ENCODE peak calls at places on chromosomes 5 and 9, in four cellular contexts. One of them, this sample, is unnamed.

GRCh38 chr5:102554092-102554491 is 55.3 kb upstream of the SLCO6A1 start:
- DNase-seq in AG08396: no peak
- DNase-seq in T-cell: no peak
- DNase-seq in left ventricle myocardium inferior: no peak
- DNase-seq in this sample: no peak

GRCh38 chr5:83542839-83543238 is 71.3 kb downstream of the VCAN start:
- DNase-seq in T-cell: no peak
- DNase-seq in AG08396: no peak
- DNase-seq in left ventricle myocardium inferior: no peak
- DNase-seq in this sample: no peak

GRCh38 chr9:27548055-27548741 is 18.6 kb upstream of the MOB3B start:
- DNase-seq in left ventricle myocardium inferior: no peak
- DNase-seq in AG08396: peak; percentile 20
- DNase-seq in T-cell: no peak
- DNase-seq in this sample: peak; percentile 59

GRCh38 chr5:109450129-109450877 is 40.5 kb upstream of the PJA2 start:
- DNase-seq in AG08396: no peak
- DNase-seq in T-cell: no peak
- DNase-seq in left ventricle myocardium inferior: no peak
- DNase-seq in this sample: no peak

GRCh38 chr5:6365142-6365976 is 13.0 kb downstream of the MED10 start:
- DNase-seq in left ventricle myocardium inferior: no peak
- DNase-seq in T-cell: no peak
- DNase-seq in AG08396: peak; percentile 62
- DNase-seq in this sample: no peak

GRCh38 chr5:132050136-132050535 is 10.3 kb upstream of the IL3 start:
- DNase-seq in T-cell: peak; percentile 3
- DNase-seq in left ventricle myocardium inferior: peak; percentile 18
- DNase-seq in AG08396: no peak
- DNase-seq in this sample: peak; percentile 60

GRCh38 chr5:127359502-127359901 is 68.9 kb downstream of the MEGF10 start:
- DNase-seq in left ventricle myocardium inferior: no peak
- DNase-seq in T-cell: no peak
- DNase-seq in AG08396: no peak
- DNase-seq in this sample: no peak

GRCh38 chr9:72931437-72931836 is 21.4 kb downstream of the ALDH1A1 start:
- DNase-seq in left ventricle myocardium inferior: no peak
- DNase-seq in AG08396: peak; percentile 21
- DNase-seq in T-cell: no peak
- DNase-seq in this sample: no peak

GRCh38 chr9:135906291-135907005 is 898 bp downstream of the CAMSAP1 start:
- DNase-seq in T-cell: no peak
- DNase-seq in AG08396: no peak
- DNase-seq in left ventricle myocardium inferior: no peak
- DNase-seq in this sample: no peak

GRCh38 chr5:142979636-142980035 is 209.5 kb downstream of the ARHGAP26 start:
- DNase-seq in T-cell: no peak
- DNase-seq in left ventricle myocardium inferior: no peak
- DNase-seq in AG08396: no peak
- DNase-seq in this sample: no peak

GRCh38 chr9:83959061-83959460 is 21.0 kb downstream of the HNRNPK start:
- DNase-seq in AG08396: no peak
- DNase-seq in left ventricle myocardium inferior: no peak
- DNase-seq in T-cell: no peak
- DNase-seq in this sample: no peak

GRCh38 chr5:32692066-32692746 is 18.9 kb upstream of the NPR3 start:
- DNase-seq in left ventricle myocardium inferior: no peak
- DNase-seq in T-cell: no peak
- DNase-seq in AG08396: peak; percentile 29
- DNase-seq in this sample: no peak

GRCh38 chr9:136024696-136025316 is 63.6 kb upstream of the UBAC1 start:
- DNase-seq in T-cell: no peak
- DNase-seq in AG08396: no peak
- DNase-seq in left ventricle myocardium inferior: peak; percentile 12
- DNase-seq in this sample: no peak

GRCh38 chr9:37408933-37409710 is 13.4 kb upstream of the GRHPR start:
- DNase-seq in AG08396: no peak
- DNase-seq in T-cell: peak; percentile 51
- DNase-seq in left ventricle myocardium inferior: no peak
- DNase-seq in this sample: no peak

GRCh38 chr9:22144226-22144625 is 135.1 kb upstream of the CDKN2B start:
- DNase-seq in left ventricle myocardium inferior: no peak
- DNase-seq in AG08396: no peak
- DNase-seq in T-cell: no peak
- DNase-seq in this sample: no peak

GRCh38 chr5:133399247-133399891 is 213.0 kb downstream of the FSTL4 start:
- DNase-seq in left ventricle myocardium inferior: no peak
- DNase-seq in AG08396: no peak
- DNase-seq in T-cell: no peak
- DNase-seq in this sample: no peak

GRCh38 chr5:2355859-2356258 is 395.6 kb downstream of the IRX2 start:
- DNase-seq in AG08396: no peak
- DNase-seq in T-cell: no peak
- DNase-seq in left ventricle myocardium inferior: no peak
- DNase-seq in this sample: no peak

GRCh38 chr5:102290004-102290403 is 6.1 kb downstream of the SLCO4C1 start:
- DNase-seq in T-cell: no peak
- DNase-seq in AG08396: no peak
- DNase-seq in left ventricle myocardium inferior: no peak
- DNase-seq in this sample: no peak

GRCh38 chr9:131739192-131739961 is 499 bp downstream of the RAPGEF1 start:
- DNase-seq in AG08396: peak; percentile 74
- DNase-seq in left ventricle myocardium inferior: peak; percentile 41
- DNase-seq in T-cell: peak; percentile 35
- DNase-seq in this sample: peak; percentile 55

GRCh38 chr9:73176450-73176875 is 24.8 kb downstream of the ANXA1 start:
- DNase-seq in T-cell: no peak
- DNase-seq in AG08396: no peak
- DNase-seq in left ventricle myocardium inferior: no peak
- DNase-seq in this sample: no peak

GRCh38 chr5:132775439-132776076 is 1.5 kb downstream of the SEPTIN8 start:
- DNase-seq in T-cell: no peak
- DNase-seq in left ventricle myocardium inferior: no peak
- DNase-seq in AG08396: no peak
- DNase-seq in this sample: no peak

GRCh38 chr5:34674226-34674625 is 18.1 kb downstream of the RAI14 start:
- DNase-seq in left ventricle myocardium inferior: no peak
- DNase-seq in T-cell: no peak
- DNase-seq in AG08396: peak; percentile 40
- DNase-seq in this sample: no peak

GRCh38 chr5:152884006-152884405 is 478.9 kb upstream of the NMUR2 start:
- DNase-seq in T-cell: no peak
- DNase-seq in left ventricle myocardium inferior: no peak
- DNase-seq in AG08396: no peak
- DNase-seq in this sample: no peak

GRCh38 chr5:123515904-123516303 is 3.9 kb downstream of the CSNK1G3 start:
- DNase-seq in AG08396: no peak
- DNase-seq in T-cell: no peak
- DNase-seq in left ventricle myocardium inferior: no peak
- DNase-seq in this sample: no peak

GRCh38 chr9:77909306-77909705 is 122.3 kb downstream of the GNAQ start:
- DNase-seq in T-cell: peak; percentile 25
- DNase-seq in AG08396: no peak
- DNase-seq in left ventricle myocardium inferior: no peak
- DNase-seq in this sample: peak; percentile 97

GRCh38 chr9:4740373-4740622 is 704 bp downstream of the AK3 start:
- DNase-seq in left ventricle myocardium inferior: no peak
- DNase-seq in AG08396: no peak
- DNase-seq in T-cell: no peak
- DNase-seq in this sample: peak; percentile 56